ENCODE peak calls at places on chromosomes 1 and 21, in six cellular contexts. One of them, this sample, is unnamed.
A peak's percentile ranks its signal among the peaks of the same experiment; 100 is the strongest.

GRCh38 chr1:26787381-26787705 is 407 bp upstream of the PIGV start:
- DNase-seq in islet precursor cell: no peak
- DNase-seq in cardiac muscle cell: no peak
- DNase-seq in stimulated activated CD4-positive, alpha-beta T cell treated with anti-CD3 and anti-CD28 coated beads, Interleukin-1b, Interleukin-23, amount 100 ng/mL, for 24 hours: peak; percentile 64
- DNase-seq in nephron progenitor cell: no peak
- DNase-seq in NCI-H1092: peak; percentile 52
- DNase-seq in this sample: peak; percentile 80

GRCh38 chr1:233654667-233655432 is 40.9 kb downstream of the KCNK1 start:
- DNase-seq in islet precursor cell: no peak
- DNase-seq in stimulated activated CD4-positive, alpha-beta T cell treated with anti-CD3 and anti-CD28 coated beads, Interleukin-1b, Interleukin-23, amount 100 ng/mL, for 24 hours: no peak
- DNase-seq in NCI-H1092: no peak
- DNase-seq in nephron progenitor cell: no peak
- DNase-seq in cardiac muscle cell: no peak
- DNase-seq in this sample: no peak

GRCh38 chr1:14828665-14829064 is 230.2 kb downstream of the KAZN start:
- DNase-seq in nephron progenitor cell: no peak
- DNase-seq in stimulated activated CD4-positive, alpha-beta T cell treated with anti-CD3 and anti-CD28 coated beads, Interleukin-1b, Interleukin-23, amount 100 ng/mL, for 24 hours: no peak
- DNase-seq in cardiac muscle cell: no peak
- DNase-seq in islet precursor cell: no peak
- DNase-seq in NCI-H1092: no peak
- DNase-seq in this sample: no peak

GRCh38 chr1:156616463-156616862 is 2.8 kb upstream of the HAPLN2 start:
- DNase-seq in cardiac muscle cell: peak; percentile 70
- DNase-seq in nephron progenitor cell: peak; percentile 37
- DNase-seq in stimulated activated CD4-positive, alpha-beta T cell treated with anti-CD3 and anti-CD28 coated beads, Interleukin-1b, Interleukin-23, amount 100 ng/mL, for 24 hours: no peak
- DNase-seq in islet precursor cell: peak; percentile 72
- DNase-seq in NCI-H1092: peak; percentile 30
- DNase-seq in this sample: no peak

GRCh38 chr1:111517464-111518225 is 14.2 kb upstream of the ADORA3 start:
- DNase-seq in cardiac muscle cell: no peak
- DNase-seq in NCI-H1092: peak; percentile 18
- DNase-seq in nephron progenitor cell: no peak
- DNase-seq in islet precursor cell: no peak
- DNase-seq in stimulated activated CD4-positive, alpha-beta T cell treated with anti-CD3 and anti-CD28 coated beads, Interleukin-1b, Interleukin-23, amount 100 ng/mL, for 24 hours: no peak
- DNase-seq in this sample: no peak

GRCh38 chr1:220824031-220824989 is 37.6 kb downstream of the MTARC1 start:
- DNase-seq in nephron progenitor cell: no peak
- DNase-seq in islet precursor cell: peak; percentile 73
- DNase-seq in stimulated activated CD4-positive, alpha-beta T cell treated with anti-CD3 and anti-CD28 coated beads, Interleukin-1b, Interleukin-23, amount 100 ng/mL, for 24 hours: no peak
- DNase-seq in NCI-H1092: no peak
- DNase-seq in cardiac muscle cell: no peak
- DNase-seq in this sample: no peak

GRCh38 chr1:240559781-240560180 is 52.2 kb downstream of the GREM2 start:
- DNase-seq in NCI-H1092: no peak
- DNase-seq in cardiac muscle cell: no peak
- DNase-seq in nephron progenitor cell: no peak
- DNase-seq in islet precursor cell: no peak
- DNase-seq in stimulated activated CD4-positive, alpha-beta T cell treated with anti-CD3 and anti-CD28 coated beads, Interleukin-1b, Interleukin-23, amount 100 ng/mL, for 24 hours: no peak
- DNase-seq in this sample: no peak

GRCh38 chr1:201595381-201595780 is 56.5 kb downstream of the NAV1 start:
- DNase-seq in nephron progenitor cell: no peak
- DNase-seq in islet precursor cell: no peak
- DNase-seq in cardiac muscle cell: no peak
- DNase-seq in stimulated activated CD4-positive, alpha-beta T cell treated with anti-CD3 and anti-CD28 coated beads, Interleukin-1b, Interleukin-23, amount 100 ng/mL, for 24 hours: no peak
- DNase-seq in NCI-H1092: no peak
- DNase-seq in this sample: no peak

GRCh38 chr21:35138665-35139381 is 89.7 kb upstream of the RUNX1 start:
- DNase-seq in nephron progenitor cell: no peak
- DNase-seq in cardiac muscle cell: no peak
- DNase-seq in stimulated activated CD4-positive, alpha-beta T cell treated with anti-CD3 and anti-CD28 coated beads, Interleukin-1b, Interleukin-23, amount 100 ng/mL, for 24 hours: peak; percentile 67
- DNase-seq in islet precursor cell: peak; percentile 96
- DNase-seq in NCI-H1092: no peak
- DNase-seq in this sample: peak; percentile 69

GRCh38 chr1:183840140-183840539 is 35.2 kb downstream of the RGL1 start:
- DNase-seq in stimulated activated CD4-positive, alpha-beta T cell treated with anti-CD3 and anti-CD28 coated beads, Interleukin-1b, Interleukin-23, amount 100 ng/mL, for 24 hours: no peak
- DNase-seq in NCI-H1092: no peak
- DNase-seq in nephron progenitor cell: no peak
- DNase-seq in cardiac muscle cell: no peak
- DNase-seq in islet precursor cell: no peak
- DNase-seq in this sample: no peak

GRCh38 chr1:241688940-241689368 is 36.9 kb downstream of the WDR64 start:
- DNase-seq in islet precursor cell: peak; percentile 66
- DNase-seq in NCI-H1092: no peak
- DNase-seq in stimulated activated CD4-positive, alpha-beta T cell treated with anti-CD3 and anti-CD28 coated beads, Interleukin-1b, Interleukin-23, amount 100 ng/mL, for 24 hours: no peak
- DNase-seq in cardiac muscle cell: peak; percentile 23
- DNase-seq in nephron progenitor cell: no peak
- DNase-seq in this sample: no peak

GRCh38 chr1:89545264-89546038 is 20.8 kb downstream of the LRRC8B start:
- DNase-seq in stimulated activated CD4-positive, alpha-beta T cell treated with anti-CD3 and anti-CD28 coated beads, Interleukin-1b, Interleukin-23, amount 100 ng/mL, for 24 hours: peak; percentile 34
- DNase-seq in NCI-H1092: no peak
- DNase-seq in islet precursor cell: no peak
- DNase-seq in cardiac muscle cell: no peak
- DNase-seq in nephron progenitor cell: no peak
- DNase-seq in this sample: peak; percentile 49

GRCh38 chr1:172417552-172417951 is 2.9 kb upstream of the C1orf105 start:
- DNase-seq in islet precursor cell: no peak
- DNase-seq in nephron progenitor cell: no peak
- DNase-seq in cardiac muscle cell: no peak
- DNase-seq in stimulated activated CD4-positive, alpha-beta T cell treated with anti-CD3 and anti-CD28 coated beads, Interleukin-1b, Interleukin-23, amount 100 ng/mL, for 24 hours: no peak
- DNase-seq in NCI-H1092: no peak
- DNase-seq in this sample: no peak

GRCh38 chr21:42443181-42443785 is 39.6 kb downstream of the UBASH3A start:
- DNase-seq in islet precursor cell: no peak
- DNase-seq in cardiac muscle cell: no peak
- DNase-seq in NCI-H1092: no peak
- DNase-seq in stimulated activated CD4-positive, alpha-beta T cell treated with anti-CD3 and anti-CD28 coated beads, Interleukin-1b, Interleukin-23, amount 100 ng/mL, for 24 hours: no peak
- DNase-seq in nephron progenitor cell: no peak
- DNase-seq in this sample: no peak

GRCh38 chr1:237205400-237206064 is 163.5 kb downstream of the RYR2 start:
- DNase-seq in NCI-H1092: no peak
- DNase-seq in stimulated activated CD4-positive, alpha-beta T cell treated with anti-CD3 and anti-CD28 coated beads, Interleukin-1b, Interleukin-23, amount 100 ng/mL, for 24 hours: no peak
- DNase-seq in nephron progenitor cell: no peak
- DNase-seq in cardiac muscle cell: no peak
- DNase-seq in islet precursor cell: no peak
- DNase-seq in this sample: no peak

GRCh38 chr21:38979271-38980196 is 173.8 kb downstream of the ETS2 start:
- DNase-seq in islet precursor cell: no peak
- DNase-seq in nephron progenitor cell: no peak
- DNase-seq in stimulated activated CD4-positive, alpha-beta T cell treated with anti-CD3 and anti-CD28 coated beads, Interleukin-1b, Interleukin-23, amount 100 ng/mL, for 24 hours: no peak
- DNase-seq in cardiac muscle cell: no peak
- DNase-seq in NCI-H1092: no peak
- DNase-seq in this sample: no peak

GRCh38 chr21:41032536-41032935 is 135.4 kb upstream of the BACE2 start:
- DNase-seq in NCI-H1092: no peak
- DNase-seq in cardiac muscle cell: no peak
- DNase-seq in nephron progenitor cell: no peak
- DNase-seq in stimulated activated CD4-positive, alpha-beta T cell treated with anti-CD3 and anti-CD28 coated beads, Interleukin-1b, Interleukin-23, amount 100 ng/mL, for 24 hours: no peak
- DNase-seq in islet precursor cell: no peak
- DNase-seq in this sample: no peak

GRCh38 chr1:209678981-209679539 is 3.8 kb downstream of the G0S2 start:
- DNase-seq in NCI-H1092: no peak
- DNase-seq in nephron progenitor cell: no peak
- DNase-seq in stimulated activated CD4-positive, alpha-beta T cell treated with anti-CD3 and anti-CD28 coated beads, Interleukin-1b, Interleukin-23, amount 100 ng/mL, for 24 hours: no peak
- DNase-seq in cardiac muscle cell: no peak
- DNase-seq in islet precursor cell: no peak
- DNase-seq in this sample: no peak